ENCODE peak calls at places on chromosomes 6 and 20, in four cellular contexts. F is NCI-H510A, O is type B pancreatic cell, K is AG04450. X is an unnamed sample.

GRCh38 chr6:112216699-112217551 is 37.4 kb downstream of the LAMA4 start:
- DNase-seq in F (no peak), O (no peak), K (peak), X (no peak)

GRCh38 chr20:2984028-2984501 is 59.4 kb upstream of the GNRH2 start:
- DNase-seq in F (no peak), O (no peak), K (no peak), X (no peak)

GRCh38 chr6:81774542-81774941 is 22.1 kb upstream of the TENT5A start:
- DNase-seq in K (no peak), O (no peak), F (no peak), X (no peak)

GRCh38 chr6:37321516-37321915 is 32.3 kb upstream of the RNF8 start:
- DNase-seq in O (no peak), F (no peak), K (no peak), X (no peak)

GRCh38 chr20:1845701-1846100 is 49.5 kb upstream of the SIRPA start:
- DNase-seq in O (no peak), K (no peak), F (no peak), X (no peak)

GRCh38 chr6:158050955-158051354 is 69.3 kb downstream of the SYNJ2 start:
- DNase-seq in K (no peak), F (no peak), O (no peak), X (no peak)

GRCh38 chr6:129502261-129502660 is 207.7 kb downstream of the ARHGAP18 start:
- DNase-seq in F (no peak), K (no peak), O (no peak), X (no peak)

GRCh38 chr6:123398072-123398471 is 238.7 kb downstream of the TRDN start:
- DNase-seq in O (no peak), K (no peak), F (no peak), X (no peak)

GRCh38 chr6:170210026-170210390 is 80.9 kb downstream of the DLL1 start:
- DNase-seq in O (peak), K (no peak), F (no peak), X (no peak)

GRCh38 chr6:82045965-82046756 is 201.4 kb downstream of the IBTK start:
- DNase-seq in F (no peak), K (peak), O (no peak), X (no peak)

GRCh38 chr6:166502453-166502852 is 84.0 kb downstream of the RAMACL start:
- DNase-seq in K (no peak), F (no peak), O (no peak), X (no peak)

GRCh38 chr20:49181265-49181877 is 6.8 kb downstream of the STAU1 start:
- DNase-seq in K (no peak), O (no peak), F (no peak), X (no peak)

GRCh38 chr6:12064125-12064524 is 52.0 kb downstream of the HIVEP1 start:
- DNase-seq in O (no peak), F (no peak), K (peak), X (no peak)

GRCh38 chr20:45924391-45925261 is 9.9 kb upstream of the PCIF1 start:
- DNase-seq in K (no peak), F (peak), O (no peak), X (no peak)

GRCh38 chr6:141552031-141552430 is 580.7 kb upstream of the GJE1 start:
- DNase-seq in O (no peak), K (no peak), F (peak), X (no peak)

GRCh38 chr20:60381643-60382400 is 423.6 kb downstream of the CDH26 start:
- DNase-seq in F (no peak), K (no peak), O (no peak), X (no peak)

GRCh38 chr6:90477366-90477765 is 109.5 kb downstream of the MAP3K7 start:
- DNase-seq in O (no peak), F (no peak), K (no peak), X (no peak)

GRCh38 chr20:23059831-23060230 is 10.4 kb upstream of the THBD start:
- DNase-seq in O (no peak), F (no peak), K (no peak), X (no peak)

GRCh38 chr20:33899106-33899505 is 88.0 kb downstream of the CHMP4B start:
- DNase-seq in O (no peak), F (no peak), K (no peak), X (no peak)

GRCh38 chr6:33702345-33702977 is 9.0 kb downstream of the UQCC2 start:
- DNase-seq in K (peak), F (peak), O (no peak), X (no peak)

X was measured in brain pericyte.